ENCODE peak calls at places on chromosomes 7 and 10, in eight cellular contexts. H, K, A, V, B, L, E and N are unnamed samples.

GRCh38 chr10:5079306-5079830 is 14.8 kb upstream of the AKR1C3 start:
- DNase-seq in H (no peak), K (no peak), A (no peak), V (no peak), B (no peak), L (no peak), E (no peak), N (no peak)

GRCh38 chr7:14894826-14895225 is 7.7 kb downstream of the DGKB start:
- DNase-seq in H (no peak), K (peak), A (no peak), V (no peak), B (peak), L (peak), E (no peak), N (no peak)

GRCh38 chr7:70634610-70635068 is 497.3 kb upstream of the GALNT17 start:
- DNase-seq in H (no peak), K (peak), A (peak), V (no peak), B (peak), L (no peak), E (no peak), N (peak)

GRCh38 chr10:28734940-28735759 is 57.8 kb downstream of the BAMBI start:
- DNase-seq in H (no peak), K (peak), A (peak), V (no peak), B (peak), L (peak), E (no peak), N (peak)

GRCh38 chr7:112654322-112655216 is 135.6 kb downstream of the TMEM168 start:
- DNase-seq in H (no peak), K (peak), A (peak), V (no peak), B (peak), L (peak), E (no peak), N (peak)

GRCh38 chr7:34759477-34760125 is 101.6 kb downstream of the NPSR1 start:
- DNase-seq in H (no peak), K (peak), A (peak), V (no peak), B (peak), L (peak), E (no peak), N (peak)

GRCh38 chr10:132842397-132842796 is 56.5 kb upstream of the NKX6-2 start:
- DNase-seq in H (no peak), K (no peak), A (no peak), V (no peak), B (no peak), L (no peak), E (no peak), N (no peak)

GRCh38 chr10:44289125-44289524 is 95.8 kb downstream of the CXCL12 start:
- DNase-seq in H (no peak), K (no peak), A (no peak), V (no peak), B (no peak), L (no peak), E (no peak), N (no peak)

GRCh38 chr10:110398419-110399162 is 93.9 kb upstream of the SMNDC1 start:
- DNase-seq in H (no peak), K (peak), A (peak), V (peak), B (peak), L (peak), E (no peak), N (peak)

GRCh38 chr10:77493851-77494788 is 143.5 kb downstream of the KCNMA1 start:
- DNase-seq in H (no peak), K (peak), A (peak), V (no peak), B (peak), L (peak), E (no peak), N (peak)

GRCh38 chr10:15877836-15878576 is 17.7 kb upstream of the MINDY3 start:
- DNase-seq in H (no peak), K (peak), A (no peak), V (no peak), B (no peak), L (peak), E (no peak), N (no peak)

GRCh38 chr10:16984242-16984641 is 145.4 kb downstream of the CUBN start:
- DNase-seq in H (no peak), K (no peak), A (no peak), V (no peak), B (no peak), L (no peak), E (no peak), N (no peak)

GRCh38 chr10:34290412-34291082 is 524.5 kb downstream of the PARD3 start:
- DNase-seq in H (no peak), K (peak), A (peak), V (peak), B (peak), L (peak), E (no peak), N (peak)

GRCh38 chr10:33137356-33138007 is 179.5 kb upstream of the ITGB1 start:
- DNase-seq in H (no peak), K (peak), A (no peak), V (no peak), B (no peak), L (peak), E (no peak), N (no peak)

GRCh38 chr7:95590387-95591248 is 5.7 kb downstream of the PDK4 start:
- DNase-seq in H (no peak), K (no peak), A (peak), V (no peak), B (no peak), L (no peak), E (no peak), N (no peak)

GRCh38 chr7:68440870-68441269 is 1157.4 kb upstream of the AUTS2 start:
- DNase-seq in H (no peak), K (no peak), A (peak), V (no peak), B (no peak), L (no peak), E (no peak), N (no peak)

GRCh38 chr10:60846173-60846572 is 67.9 kb downstream of the CDK1 start:
- DNase-seq in H (no peak), K (peak), A (peak), V (no peak), B (peak), L (peak), E (no peak), N (peak)

GRCh38 chr10:33799281-33799943 is 464.9 kb upstream of the NRP1 start:
- DNase-seq in H (no peak), K (no peak), A (peak), V (peak), B (no peak), L (peak), E (no peak), N (no peak)

GRCh38 chr7:152459724-152460251 is 24.0 kb upstream of the KMT2C start:
- DNase-seq in H (peak), K (peak), A (no peak), V (peak), B (peak), L (peak), E (no peak), N (no peak)

GRCh38 chr10:61081331-61081730 is 137.3 kb upstream of the RHOBTB1 start:
- DNase-seq in H (no peak), K (peak), A (no peak), V (no peak), B (no peak), L (no peak), E (no peak), N (no peak)

GRCh38 chr7:30980751-30981150 is 17.0 kb downstream of the GHRHR start:
- DNase-seq in H (no peak), K (no peak), A (no peak), V (no peak), B (no peak), L (no peak), E (no peak), N (no peak)
- TF ChIP-seq CTCF in H (no peak), K (no peak), A (no peak), V (no peak), B (no peak), L (no peak), E (no peak), N (no peak)

DNA sequence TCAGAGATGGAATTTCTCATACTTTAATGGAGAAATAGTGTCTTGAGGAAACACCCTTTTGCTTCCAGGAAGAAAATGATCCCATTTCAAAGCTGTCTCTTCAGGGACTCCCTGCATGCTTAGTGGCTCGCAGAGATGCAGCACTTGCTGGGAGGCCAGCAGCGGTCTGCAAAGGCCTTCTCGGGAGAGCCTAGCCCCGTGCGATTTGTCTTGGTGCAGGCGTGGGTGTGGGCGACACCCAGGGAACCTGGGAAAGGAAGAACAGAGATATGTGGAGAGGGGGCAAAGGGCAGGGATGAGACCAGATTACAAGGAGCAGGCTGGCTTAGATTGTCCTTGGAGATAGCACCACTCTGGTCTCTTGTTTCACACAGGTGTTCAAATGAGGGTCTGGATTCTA is 352.3 kb upstream of the PODXL start:
- DNase-seq in H (no peak), K (no peak), A (no peak), V (no peak), B (no peak), L (no peak), E (no peak), N (no peak)
- H3K4me3 ChIP-seq in H (peak), K (no peak), A (no peak), V (no peak), B (no peak), L (no peak), E (no peak), N (no peak)

DNA sequence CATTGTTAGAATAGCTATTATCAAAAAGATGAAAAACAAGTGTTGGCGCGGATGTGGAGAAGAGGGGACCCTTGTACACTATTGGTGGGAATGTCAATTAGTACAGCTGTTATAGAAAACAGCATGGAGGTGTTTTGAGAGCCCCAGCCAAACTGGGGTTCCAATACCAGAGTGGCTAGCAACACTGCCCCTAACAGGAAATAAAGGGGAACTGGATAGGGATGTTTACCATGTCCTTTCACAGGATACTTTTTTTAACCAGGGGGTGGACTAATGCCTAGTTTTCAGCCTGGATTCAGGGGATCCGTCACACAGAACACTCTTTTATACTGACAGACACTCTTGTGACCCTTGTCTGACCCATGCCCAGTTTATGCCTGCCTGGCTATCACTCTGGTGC is 6.9 kb upstream of the GSTK1 start:
- DNase-seq in H (no peak), K (no peak), A (no peak), V (no peak), B (no peak), L (no peak), E (no peak), N (no peak)
- TF ChIP-seq CTCF in H (no peak), K (peak), A (no peak), V (no peak), B (no peak), L (no peak), E (peak), N (no peak)

GRCh38 chr10:63611078-63611477 is 89.9 kb downstream of the REEP3 start:
- DNase-seq in H (no peak), K (peak), A (peak), V (no peak), B (peak), L (peak), E (no peak), N (peak)

GRCh38 chr10:63614371-63614891 is 93.2 kb downstream of the REEP3 start:
- DNase-seq in H (no peak), K (peak), A (peak), V (no peak), B (peak), L (no peak), E (no peak), N (peak)

GRCh38 chr10:63603709-63604445 is 82.7 kb downstream of the REEP3 start:
- DNase-seq in H (no peak), K (peak), A (no peak), V (no peak), B (peak), L (no peak), E (no peak), N (peak)

GRCh38 chr10:63605568-63605967 is 84.4 kb downstream of the REEP3 start:
- DNase-seq in H (no peak), K (peak), A (no peak), V (no peak), B (peak), L (peak), E (no peak), N (peak)

GRCh38 chr10:63608511-63608910 is 87.3 kb downstream of the REEP3 start:
- DNase-seq in H (no peak), K (no peak), A (no peak), V (no peak), B (no peak), L (no peak), E (no peak), N (no peak)
- H3K4me3 ChIP-seq in H (no peak), K (no peak), A (no peak), V (no peak), B (no peak), L (no peak), E (no peak), N (no peak)

GRCh38 chr7:142560166-142560565 is 189.1 kb upstream of the PRSS1 start:
- DNase-seq in H (no peak), K (no peak), A (no peak), V (no peak), B (peak), L (no peak), E (no peak), N (no peak)

GRCh38 chr7:142557971-142558582 is 191.2 kb upstream of the PRSS1 start:
- DNase-seq in H (no peak), K (peak), A (peak), V (peak), B (peak), L (peak), E (peak), N (peak)

GRCh38 chr7:142553216-142553615 is 196.1 kb upstream of the PRSS1 start:
- DNase-seq in H (no peak), K (no peak), A (no peak), V (no peak), B (peak), L (peak), E (no peak), N (no peak)

GRCh38 chr7:142554555-142555532 is 194.4 kb upstream of the PRSS1 start:
- DNase-seq in H (no peak), K (no peak), A (no peak), V (no peak), B (peak), L (no peak), E (no peak), N (no peak)

GRCh38 chr7:142556745-142557144 is 192.5 kb upstream of the PRSS1 start:
- DNase-seq in H (no peak), K (peak), A (peak), V (peak), B (peak), L (peak), E (no peak), N (peak)
- TF ChIP-seq CTCF in H (no peak), K (peak), A (peak), V (no peak), B (no peak), L (no peak), E (no peak), N (peak)